ENCODE peak calls at places on chromosomes 1 and 21, in ten cellular contexts. C is astrocyte of the cerebellum; I is NCI-H187; K is IMR-90; U is activated T-cell treated with anti-CD3 and anti-CD28 coated beads, Interleukin-2, amount 50 U/mL, for 72 hours; V is mesothelial cell of epicardium; X is NCI-H1694; A is fibroblast of lung; O is erythroblast; L is PC-3. M is an unnamed sample.

GRCh38 chr21:34579411-34579810 is 35.5 kb downstream of the RCAN1 start:
- DNase-seq in C (no peak), I (no peak), K (peak), U (no peak), V (no peak), X (no peak), A (peak), O (no peak), L (peak), M (no peak)

GRCh38 chr1:192877283-192877886 is 68.5 kb downstream of the RGS2 start:
- DNase-seq in C (peak), I (no peak), K (no peak), U (no peak), V (no peak), X (no peak), A (peak), O (no peak), L (no peak), M (no peak)

GRCh38 chr1:218345673-218346390 is 696 bp downstream of the TGFB2 start:
- DNase-seq in C (peak), I (no peak), K (peak), U (peak), V (peak), X (peak), A (peak), O (peak), L (peak), M (no peak)

GRCh38 chr21:35366348-35367085 is 317.4 kb upstream of the RUNX1 start:
- DNase-seq in C (no peak), I (no peak), K (peak), U (no peak), V (no peak), X (no peak), A (peak), O (no peak), L (no peak), M (no peak)

GRCh38 chr21:42799516-42799915 is 79.8 kb downstream of the WDR4 start:
- DNase-seq in C (no peak), I (no peak), K (no peak), U (peak), V (no peak), X (no peak), A (no peak), O (no peak), L (peak), M (no peak)

GRCh38 chr1:31627930-31628421 is 10.5 kb downstream of the HCRTR1 start:
- DNase-seq in C (peak), I (no peak), K (no peak), U (no peak), V (no peak), X (peak), A (peak), O (no peak), L (no peak), M (no peak)

GRCh38 chr1:107135466-107135865 is 5.4 kb upstream of the NTNG1 start:
- DNase-seq in C (peak), I (no peak), K (peak), U (peak), V (peak), X (no peak), A (peak), O (peak), L (peak), M (no peak)

GRCh38 chr1:225861834-225862580 is 20.2 kb downstream of the TMEM63A start:
- DNase-seq in C (no peak), I (no peak), K (no peak), U (no peak), V (no peak), X (no peak), A (no peak), O (no peak), L (no peak), M (no peak)

GRCh38 chr1:32753532-32754281 is 51.1 kb upstream of the SYNC start:
- DNase-seq in C (no peak), I (peak), K (peak), U (peak), V (peak), X (no peak), A (peak), O (peak), L (peak), M (no peak)

GRCh38 chr1:110857964-110858948 is 14.7 kb upstream of the CD53 start:
- DNase-seq in C (no peak), I (no peak), K (no peak), U (peak), V (no peak), X (no peak), A (no peak), O (no peak), L (peak), M (no peak)

GRCh38 chr1:13751458-13751871 is 51.5 kb downstream of the PRDM2 start:
- DNase-seq in C (no peak), I (no peak), K (no peak), U (no peak), V (no peak), X (no peak), A (no peak), O (no peak), L (no peak), M (no peak)

GRCh38 chr1:173508541-173508940 is 31.4 kb downstream of the PRDX6 start:
- DNase-seq in C (no peak), I (no peak), K (peak), U (no peak), V (no peak), X (no peak), A (peak), O (no peak), L (peak), M (no peak)

GRCh38 chr1:163372576-163372975 is 50.8 kb downstream of the NUF2 start:
- DNase-seq in C (no peak), I (no peak), K (no peak), U (no peak), V (no peak), X (no peak), A (no peak), O (no peak), L (no peak), M (no peak)

GRCh38 chr1:21869620-21870121 is 57.6 kb downstream of the LDLRAD2 start:
- DNase-seq in C (peak), I (peak), K (peak), U (no peak), V (no peak), X (peak), A (peak), O (no peak), L (peak), M (peak)

GRCh38 chr1:213989071-213989739 is 1.4 kb downstream of the PROX1 start:
- DNase-seq in C (no peak), I (no peak), K (no peak), U (no peak), V (no peak), X (no peak), A (no peak), O (no peak), L (no peak), M (no peak)

GRCh38 chr21:25818156-25818950 is 83.6 kb downstream of the GABPA start:
- DNase-seq in C (no peak), I (no peak), K (no peak), U (no peak), V (no peak), X (no peak), A (no peak), O (no peak), L (no peak), M (no peak)

GRCh38 chr1:232793944-232794343 is 11.3 kb upstream of the MAP10 start:
- DNase-seq in C (peak), I (peak), K (peak), U (no peak), V (no peak), X (no peak), A (peak), O (no peak), L (peak), M (no peak)

GRCh38 chr1:151611288-151611790 is 511 bp upstream of the SNX27 start:
- DNase-seq in C (no peak), I (no peak), K (peak), U (no peak), V (no peak), X (no peak), A (peak), O (peak), L (peak), M (peak)

GRCh38 chr1:65994223-65994622 is 201.5 kb downstream of the PDE4B start:
- DNase-seq in C (no peak), I (no peak), K (no peak), U (no peak), V (no peak), X (no peak), A (no peak), O (no peak), L (no peak), M (no peak)

GRCh38 chr1:201356701-201357100 is 20.8 kb downstream of the TNNT2 start:
- DNase-seq in C (no peak), I (no peak), K (no peak), U (no peak), V (no peak), X (no peak), A (no peak), O (no peak), L (no peak), M (no peak)

GRCh38 chr1:54404939-54405880 is 984 bp downstream of the SSBP3 start:
- DNase-seq in C (no peak), I (no peak), K (no peak), U (peak), V (no peak), X (no peak), A (peak), O (peak), L (peak), M (no peak)

GRCh38 chr1:95382385-95382784 is 148.4 kb downstream of the RWDD3 start:
- DNase-seq in C (no peak), I (no peak), K (no peak), U (no peak), V (no peak), X (no peak), A (no peak), O (no peak), L (no peak), M (no peak)

GRCh38 chr1:40032240-40032891 is 8.2 kb upstream of the CAP1 start:
- DNase-seq in C (peak), I (no peak), K (peak), U (peak), V (no peak), X (peak), A (peak), O (peak), L (peak), M (peak)

M was measured in retinal pigment epithelial cell.